ENCODE peak calls at places on chromosomes 2 and 18, in four cellular contexts. E is K562, C is H1, P is HepG2. G is an unnamed sample.

GRCh38 chr2:219249203-219249980 is 3.7 kb upstream of the TUBA4B start:
- DNase-seq in E (no peak), C (no peak), P (peak), G (peak)

GRCh38 chr2:45888167-45888566 is 236.7 kb downstream of the PRKCE start:
- DNase-seq in E (no peak), C (no peak), P (no peak), G (no peak)

GRCh38 chr18:59691046-59691395 is 6.2 kb downstream of the CCBE1 start:
- DNase-seq in E (no peak), C (no peak), P (no peak), G (no peak)

GRCh38 chr18:32698148-32698547 is 74.7 kb downstream of the KLHL14 start:
- DNase-seq in E (no peak), C (no peak), P (no peak), G (no peak)

GRCh38 chr2:118249531-118249930 is 161.3 kb downstream of the INSIG2 start:
- DNase-seq in E (no peak), C (no peak), P (no peak), G (no peak)

GRCh38 chr18:55779711-55780590 is 192.0 kb upstream of the TCF4 start:
- DNase-seq in E (no peak), C (peak), P (no peak), G (peak)

GRCh38 chr2:19982268-19982667 is 7.6 kb downstream of the WDR35 start:
- DNase-seq in E (no peak), C (no peak), P (peak), G (no peak)

GRCh38 chr2:85477884-85478283 is 59.4 kb downstream of the SH2D6 start:
- DNase-seq in E (no peak), C (no peak), P (no peak), G (no peak)

GRCh38 chr18:78783564-78783960 is 196.1 kb upstream of the SALL3 start:
- DNase-seq in E (no peak), C (no peak), P (no peak), G (no peak)

GRCh38 chr2:25955036-25955435 is 27.3 kb downstream of the KIF3C start:
- DNase-seq in E (no peak), C (no peak), P (no peak), G (no peak)

GRCh38 chr2:219254590-219255219 is 987 bp upstream of the TUBA4A start:
- DNase-seq in E (no peak), C (no peak), P (no peak), G (no peak)

DNA sequence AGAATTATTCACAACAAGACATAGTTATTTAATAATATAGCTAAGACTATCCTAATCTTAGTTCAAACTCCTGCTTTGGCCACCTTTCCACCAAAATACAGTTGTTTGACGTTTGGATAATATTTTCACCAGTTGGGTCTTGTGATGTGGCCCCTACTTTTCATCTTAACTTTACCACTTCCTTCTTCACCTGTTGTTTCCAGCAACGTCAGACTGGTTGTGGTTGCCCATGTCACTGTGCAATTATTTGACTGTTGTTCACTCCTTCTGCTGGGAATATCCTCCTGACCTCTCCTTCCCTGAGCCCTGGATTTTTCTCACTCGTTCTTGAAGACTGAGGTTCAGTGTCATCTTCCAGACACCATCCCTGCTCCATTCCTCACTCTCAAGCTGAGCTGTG is 132.2 kb upstream of the RASGRP3 start:
- DNase-seq in E (no peak), C (no peak), P (no peak), G (no peak)
- TF ChIP-seq PHF8 in E (no peak), C (no peak), P (no peak), G (no peak)

DNA sequence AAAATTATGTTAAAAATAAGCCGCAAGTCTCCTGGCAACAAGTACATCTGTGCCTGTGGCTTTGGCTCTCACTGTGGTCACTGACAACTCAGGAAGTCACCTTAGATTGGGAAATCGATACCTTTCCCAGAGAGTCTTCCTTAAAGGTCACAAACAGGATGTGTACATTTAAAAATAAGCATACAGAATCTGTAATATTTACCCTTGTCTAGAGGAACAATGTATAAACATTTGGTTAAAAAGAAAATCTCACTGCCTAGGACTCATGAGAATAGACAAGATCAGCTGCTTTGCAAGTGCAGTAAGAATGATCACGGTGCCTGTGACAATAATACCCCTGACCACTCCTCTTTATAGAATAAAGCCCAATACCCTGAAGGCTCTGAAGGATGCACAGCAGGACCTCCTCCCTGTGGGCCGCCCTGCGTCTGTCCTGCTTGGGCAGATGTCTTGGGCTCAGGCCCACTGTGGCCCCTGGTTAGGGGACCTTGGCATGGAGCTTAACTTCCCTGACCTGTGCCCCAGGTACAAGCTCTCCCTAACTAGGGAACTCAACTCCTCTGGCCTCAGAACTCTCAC is 98.0 kb upstream of the MGAT4A start:
- DNase-seq in E (no peak), C (no peak), P (peak), G (no peak)
- H3K27ac ChIP-seq in E (no peak), C (no peak), P (peak), G (no peak)

GRCh38 chr2:165793161-165793778 is 777 bp downstream of the GALNT3 start:
- DNase-seq in E (no peak), C (peak), P (no peak), G (no peak)

GRCh38 chr2:165795011-165795410 is 964 bp upstream of the GALNT3 start:
- DNase-seq in E (no peak), C (no peak), P (no peak), G (no peak)

GRCh38 chr2:165794520-165794882 is 454 bp upstream of the GALNT3 start:
- DNase-seq in E (no peak), C (no peak), P (no peak), G (no peak)

GRCh38 chr2:165791811-165792454 is 2.1 kb downstream of the GALNT3 start:
- DNase-seq in E (no peak), C (no peak), P (no peak), G (no peak)

DNA sequence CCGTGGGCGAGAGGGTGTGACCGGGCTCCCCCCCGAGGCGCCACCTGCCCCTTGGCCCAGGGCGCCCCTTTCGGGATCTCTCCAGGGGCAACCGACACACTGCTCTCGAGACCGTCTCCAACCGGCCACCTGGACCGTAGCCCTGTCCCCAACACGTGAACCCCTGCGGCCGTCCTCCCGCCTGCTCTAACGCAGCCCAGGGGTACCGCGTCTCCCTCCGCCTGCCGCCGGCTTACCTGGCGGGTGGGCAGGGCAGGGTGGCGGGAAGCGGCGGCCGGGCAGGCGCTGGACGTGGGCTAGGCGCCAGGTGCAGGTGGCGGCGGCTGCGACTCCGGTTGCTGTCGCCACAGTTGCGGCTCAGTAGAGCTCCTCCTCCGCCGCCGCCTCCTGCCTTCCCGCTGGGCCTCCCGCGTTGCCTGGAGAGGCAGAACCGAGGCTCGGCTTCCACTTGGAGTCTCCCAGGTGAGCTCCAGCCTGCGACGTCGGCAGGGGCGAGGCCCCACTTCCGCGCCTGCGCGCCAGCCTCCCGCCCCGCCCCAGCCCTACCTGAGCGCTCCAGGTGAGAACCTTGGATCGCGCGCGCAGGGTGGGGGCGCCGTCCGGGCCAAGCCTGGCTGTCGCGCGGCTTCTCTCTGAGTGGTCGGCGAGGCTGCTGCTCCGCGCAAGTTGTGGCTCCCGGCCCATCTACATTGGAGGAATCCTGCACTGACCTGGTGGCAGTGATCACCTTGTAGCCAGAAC is at the start of gene GALNT3:
- DNase-seq in E (no peak), C (peak), P (no peak), G (no peak)
- TF ChIP-seq EP300 in E (no peak), C (peak), P (no peak), G (no peak)

DNA sequence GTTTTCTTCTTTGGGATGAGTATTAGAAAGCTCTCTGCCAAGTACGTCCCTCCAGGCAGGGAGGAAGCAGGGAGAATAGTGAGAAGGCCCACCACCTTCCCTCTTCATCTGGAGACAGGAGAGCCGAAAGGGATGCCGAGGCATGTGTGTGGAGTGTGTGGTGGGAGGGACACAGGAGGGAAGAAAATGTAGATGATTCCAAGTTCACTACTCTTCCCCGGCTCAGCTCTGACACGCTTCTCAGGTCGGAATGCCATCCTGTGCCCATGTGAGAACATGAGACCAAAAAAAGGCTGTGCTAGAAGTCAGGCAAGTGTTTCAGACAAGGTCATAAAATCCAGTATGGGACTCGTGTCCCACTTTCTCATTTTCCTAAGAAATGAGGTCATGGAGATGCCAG is 47.4 kb downstream of the GYPC start:
- DNase-seq in E (no peak), C (peak), P (no peak), G (no peak)
- TF ChIP-seq PHF8 in E (no peak), C (no peak), P (no peak), G (no peak)

GRCh38 chr18:5416112-5416511 is 120.6 kb upstream of the ZBTB14 start:
- DNase-seq in E (no peak), C (no peak), P (no peak), G (no peak)
- H3K27ac ChIP-seq in E (no peak), C (no peak), P (no peak), G (no peak)

DNA sequence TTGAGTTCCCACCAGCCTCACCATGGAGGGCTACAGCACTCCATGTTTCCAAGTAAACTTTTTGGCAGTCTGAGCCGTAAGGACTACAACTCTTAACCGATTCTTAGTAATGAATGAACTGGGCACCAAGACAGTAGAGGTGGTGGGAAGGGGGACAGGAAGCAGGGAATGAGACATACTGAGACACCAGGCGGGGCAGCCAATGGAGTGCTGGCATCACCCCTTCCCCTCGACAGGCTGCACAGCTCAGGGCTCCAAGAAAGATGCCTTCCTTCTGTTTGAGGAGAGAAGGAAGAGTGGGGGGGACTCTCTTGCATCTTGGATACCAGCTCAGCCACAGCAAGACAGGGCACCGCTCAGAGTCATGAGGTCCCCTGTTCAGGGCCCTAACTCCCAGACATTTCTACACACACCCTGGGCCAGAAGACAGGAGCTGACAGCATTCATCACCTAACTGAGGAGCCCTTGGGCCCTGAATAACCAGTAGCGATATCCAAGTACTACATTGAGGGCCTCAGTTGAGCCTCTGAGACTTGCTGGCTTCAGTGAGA is 45.2 kb downstream of the USP34 start:
- DNase-seq in E (no peak), C (no peak), P (no peak), G (no peak)
- TF ChIP-seq EP300 in E (no peak), C (no peak), P (no peak), G (no peak)

DNA sequence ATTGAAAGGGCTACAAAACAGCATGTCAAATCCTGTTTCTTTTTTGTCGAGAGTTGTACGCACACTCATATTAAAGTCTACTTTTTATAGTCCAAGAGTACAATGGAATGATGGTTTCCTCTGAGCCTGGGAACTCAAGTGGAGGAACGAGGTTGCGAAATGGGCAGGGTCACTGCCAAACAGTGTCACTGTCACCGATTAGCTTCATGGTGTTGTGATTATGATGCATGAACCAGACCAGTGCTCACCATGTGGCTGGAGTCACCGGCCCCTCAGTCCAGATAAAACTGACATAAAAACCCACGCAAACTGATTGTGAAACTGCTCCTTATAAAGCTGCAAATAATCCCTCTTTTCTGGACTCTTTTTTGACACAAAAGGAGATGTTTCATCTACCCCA is 122.0 kb downstream of the COPS8 start:
- DNase-seq in E (no peak), C (no peak), P (no peak), G (no peak)
- TF ChIP-seq PHF8 in E (no peak), C (no peak), P (no peak), G (no peak)

GRCh38 chr2:195533771-195534642 is 123.0 kb upstream of the SLC39A10 start:
- DNase-seq in E (no peak), C (no peak), P (no peak), G (peak)
- H3K27ac ChIP-seq in E (peak), C (no peak), P (no peak), G (peak)

G was measured in A549.